ENCODE peak calls at places on chromosomes 6 and 20, in four cellular contexts. Y is HepG2, M is GM12878, V is H1. C is an unnamed sample.
A peak's percentile ranks its signal among the peaks of the same experiment; 100 is the strongest.

GRCh38 chr6:85111481-85112001 is 338.3 kb upstream of the NT5E start:
- DNase-seq in Y (no peak), M (no peak), V (no peak), C (no peak)

GRCh38 chr6:170127151-170127550 is 163.7 kb downstream of the DLL1 start:
- DNase-seq in Y (no peak), M (no peak), V (peak; percentile 26), C (no peak)

GRCh38 chr6:31948753-31949413 is 3.0 kb downstream of the CFB start:
- DNase-seq in Y (no peak), M (no peak), V (no peak), C (no peak)

GRCh38 chr20:10910535-10911239 is 236.9 kb upstream of the JAG1 start:
- DNase-seq in Y (no peak), M (no peak), V (no peak), C (no peak)

GRCh38 chr6:112842338-112842700 is 495.2 kb downstream of the RFPL4B start:
- DNase-seq in Y (no peak), M (no peak), V (no peak), C (no peak)

GRCh38 chr6:99288668-99289067 is 60.8 kb downstream of the FAXC start:
- DNase-seq in Y (no peak), M (no peak), V (no peak), C (no peak)

GRCh38 chr20:41587523-41587922 is 30.7 kb downstream of the CHD6 start:
- DNase-seq in Y (no peak), M (no peak), V (no peak), C (no peak)

GRCh38 chr6:157227202-157228166 is 95.8 kb downstream of the TMEM242 start:
- DNase-seq in Y (no peak), M (no peak), V (no peak), C (no peak)

GRCh38 chr20:54267510-54268003 is 59.7 kb downstream of the PFDN4 start:
- DNase-seq in Y (peak; percentile 85), M (no peak), V (no peak), C (peak; percentile 40)

GRCh38 chr6:34148864-34149810 is 3.2 kb upstream of the GRM4 start:
- DNase-seq in Y (no peak), M (no peak), V (peak; percentile 49), C (no peak)

GRCh38 chr6:153960741-153961140 is 78.3 kb upstream of the OPRM1 start:
- DNase-seq in Y (no peak), M (no peak), V (no peak), C (no peak)

GRCh38 chr6:38646166-38646565 is 6.4 kb upstream of the BTBD9 start:
- DNase-seq in Y (no peak), M (no peak), V (no peak), C (peak; percentile 2)

GRCh38 chr6:41226752-41227151 is 1.4 kb upstream of the TREML4 start:
- DNase-seq in Y (no peak), M (no peak), V (no peak), C (no peak)

GRCh38 chr6:153588328-153588727 is 450.7 kb upstream of the OPRM1 start:
- DNase-seq in Y (no peak), M (no peak), V (no peak), C (no peak)

GRCh38 chr6:71473908-71474307 is 185.3 kb downstream of the OGFRL1 start:
- DNase-seq in Y (no peak), M (no peak), V (no peak), C (no peak)

GRCh38 chr20:53074811-53075314 is 102.7 kb downstream of the TSHZ2 start:
- DNase-seq in Y (no peak), M (no peak), V (no peak), C (no peak)

GRCh38 chr6:138590796-138591709 is 91.8 kb upstream of the NHSL1 start:
- DNase-seq in Y (peak; percentile 89), M (peak; percentile 31), V (peak; percentile 69), C (peak; percentile 59)

GRCh38 chr6:13099771-13100170 is 228.6 kb downstream of the TBC1D7 start:
- DNase-seq in Y (no peak), M (no peak), V (no peak), C (no peak)

GRCh38 chr20:20407891-20408805 is 40.2 kb downstream of the INSM1 start:
- DNase-seq in Y (peak; percentile 22), M (no peak), V (no peak), C (no peak)

GRCh38 chr6:102327697-102328227 is 934.3 kb downstream of the GRIK2 start:
- DNase-seq in Y (no peak), M (no peak), V (no peak), C (no peak)

GRCh38 chr6:68572525-68572924 is 62.6 kb upstream of the ADGRB3 start:
- DNase-seq in Y (peak; percentile 62), M (peak; percentile 3), V (peak; percentile 67), C (peak; percentile 51)

GRCh38 chr6:131660195-131660594 is 23.1 kb downstream of the ENPP3 start:
- DNase-seq in Y (no peak), M (no peak), V (no peak), C (no peak)

GRCh38 chr20:46894971-46895905 is 595 bp downstream of the EYA2 start:
- DNase-seq in Y (no peak), M (no peak), V (peak; percentile 63), C (peak; percentile 25)

GRCh38 chr6:167119680-167120556 is 3.0 kb upstream of the CCR6 start:
- DNase-seq in Y (no peak), M (no peak), V (no peak), C (no peak)

GRCh38 chr20:48718914-48719578 is 108.8 kb downstream of the PREX1 start:
- DNase-seq in Y (no peak), M (no peak), V (no peak), C (no peak)

GRCh38 chr20:20364016-20364746 is 3.7 kb upstream of the INSM1 start:
- DNase-seq in Y (no peak), M (no peak), V (peak; percentile 84), C (no peak)

GRCh38 chr6:133892444-133893323 is 3.8 kb downstream of the TCF21 start:
- DNase-seq in Y (no peak), M (no peak), V (peak; percentile 56), C (no peak)

GRCh38 chr6:90835584-90836212 is 248.8 kb upstream of the MAP3K7 start:
- DNase-seq in Y (no peak), M (no peak), V (no peak), C (no peak)

GRCh38 chr20:48010623-48011022 is 225.3 kb upstream of the SULF2 start:
- DNase-seq in Y (no peak), M (no peak), V (no peak), C (no peak)

GRCh38 chr6:42391441-42391840 is 60.3 kb downstream of the TRERF1 start:
- DNase-seq in Y (no peak), M (no peak), V (no peak), C (no peak)

GRCh38 chr6:10411131-10411914 is 3.6 kb downstream of the TFAP2A start:
- DNase-seq in Y (no peak), M (no peak), V (peak; percentile 71), C (no peak)

GRCh38 chr6:40042232-40042631 is 108.0 kb upstream of the MOCS1 start:
- DNase-seq in Y (no peak), M (no peak), V (no peak), C (no peak)

GRCh38 chr6:90463359-90463758 is 123.5 kb downstream of the MAP3K7 start:
- DNase-seq in Y (no peak), M (no peak), V (no peak), C (no peak)

DNA sequence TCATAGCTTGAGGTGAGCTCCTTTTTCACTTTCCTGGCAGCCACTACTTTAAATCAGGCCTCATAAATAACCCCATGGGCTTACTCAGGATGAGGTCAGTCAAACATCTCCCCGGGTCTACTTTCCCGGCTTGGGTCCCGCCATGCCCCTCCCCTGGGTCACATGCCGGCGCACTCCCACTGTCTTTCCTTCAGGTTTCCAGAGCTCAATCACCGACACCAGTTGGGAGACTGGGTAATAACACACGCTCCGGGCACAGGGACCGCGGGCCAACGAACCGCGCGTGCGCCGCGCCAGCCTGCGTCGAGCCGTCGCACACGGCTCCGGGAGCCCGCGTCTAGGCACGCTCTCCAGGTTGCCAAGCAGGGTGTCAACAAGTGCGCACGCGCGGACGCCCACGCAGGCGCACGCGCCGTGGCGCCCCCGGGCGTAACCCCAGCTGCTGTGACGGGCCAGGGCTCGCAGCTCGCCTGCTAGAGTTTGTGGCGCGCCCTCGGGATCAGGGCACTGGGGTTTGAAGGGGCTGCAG is 31.6 kb downstream of the TFAP2B start:
- DNase-seq in Y (no peak), M (no peak), V (peak; percentile 73), C (no peak)
- TF ChIP-seq ZNF274 in Y (no peak), M (no peak), V (no peak), C (no peak)

GRCh38 chr6:83221302-83221701 is 28.1 kb downstream of the RWDD2A start:
- DNase-seq in Y (no peak), M (no peak), V (no peak), C (no peak)
- TF ChIP-seq SUZ12 in Y (no peak), M (no peak), V (no peak), C (no peak)

DNA sequence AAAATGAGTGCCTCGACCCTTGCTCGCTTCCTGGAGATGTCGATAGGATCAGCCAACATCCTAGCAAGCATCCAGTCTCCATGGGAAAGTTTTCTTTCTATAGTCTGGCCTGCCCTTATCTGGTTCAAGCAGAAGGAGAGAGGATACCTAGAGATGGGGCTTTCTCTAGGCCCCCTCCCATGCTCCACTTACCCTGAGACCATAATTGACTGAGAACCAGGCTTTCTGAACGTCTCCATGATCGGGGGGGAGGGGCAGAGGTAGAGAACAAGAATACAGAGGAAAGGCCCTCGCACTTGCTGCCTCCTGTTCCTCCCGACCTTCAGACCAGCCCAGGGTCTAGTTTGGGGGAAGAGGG is 31.6 kb upstream of the EPB41L1 start:
- DNase-seq in Y (no peak), M (no peak), V (no peak), C (no peak)
- TF ChIP-seq ZNF274 in Y (no peak), M (no peak), V (no peak), C (no peak)

GRCh38 chr20:51237278-51237677 is 214.4 kb upstream of the KCNG1 start:
- DNase-seq in Y (no peak), M (no peak), V (no peak), C (no peak)
- TF ChIP-seq SUZ12 in Y (no peak), M (no peak), V (no peak), C (no peak)

GRCh38 chr20:13140775-13141174 is 80.3 kb upstream of the ISM1 start:
- DNase-seq in Y (no peak), M (no peak), V (no peak), C (no peak)

GRCh38 chr20:13147071-13147961 is 73.8 kb upstream of the ISM1 start:
- DNase-seq in Y (no peak), M (no peak), V (no peak), C (no peak)

GRCh38 chr20:13142143-13142542 is 78.9 kb upstream of the ISM1 start:
- DNase-seq in Y (peak; percentile 35), M (no peak), V (no peak), C (no peak)

GRCh38 chr20:13139459-13140150 is 81.5 kb upstream of the ISM1 start:
- DNase-seq in Y (no peak), M (no peak), V (no peak), C (no peak)

GRCh38 chr20:13141541-13141940 is 79.5 kb upstream of the ISM1 start:
- DNase-seq in Y (no peak), M (no peak), V (no peak), C (no peak)
- TF ChIP-seq ZNF274 in Y (no peak), M (no peak), V (no peak), C (no peak)

GRCh38 chr6:119343573-119344146 is 5.9 kb downstream of the MAN1A1 start:
- DNase-seq in Y (peak; percentile 51), M (no peak), V (no peak), C (no peak)
- TF ChIP-seq SUZ12 in Y (no peak), M (no peak), V (no peak), C (no peak)

C was measured in NT2/D1.